ENCODE peak calls at places on chromosomes 5 and 9, in four cellular contexts. P, C, B and D are unnamed samples.

GRCh38 chr9:70159630-70160029 is 99.1 kb upstream of the SMC5 start:
- DNase-seq in P (no peak), C (no peak), B (no peak), D (no peak)

GRCh38 chr9:118170032-118170955 is 466.1 kb downstream of the TLR4 start:
- DNase-seq in B (no peak), P (peak), C (peak), D (no peak)

GRCh38 chr9:81416476-81417298 is 272.7 kb downstream of the TLE1 start:
- DNase-seq in P (no peak), C (no peak), B (no peak), D (no peak)

GRCh38 chr9:128025756-128026155 is 41.4 kb downstream of the NAIF1 start:
- DNase-seq in B (no peak), C (no peak), P (no peak), D (no peak)

GRCh38 chr9:120925535-120926396 is 830 bp downstream of the TRAF1 start:
- DNase-seq in C (no peak), P (no peak), B (peak), D (peak)

GRCh38 chr9:114169029-114169939 is 13.9 kb downstream of the COL27A1 start:
- DNase-seq in P (no peak), B (no peak), C (no peak), D (no peak)

GRCh38 chr9:133930046-133931015 is 61.8 kb downstream of the VAV2 start:
- DNase-seq in P (no peak), C (no peak), B (no peak), D (no peak)

GRCh38 chr5:119070578-119070827 is 384 bp upstream of the DMXL1 start:
- DNase-seq in B (no peak), C (no peak), P (no peak), D (no peak)

GRCh38 chr5:136020383-136021015 is 8.3 kb upstream of the TGFBI start:
- DNase-seq in P (no peak), B (peak), C (no peak), D (peak)

GRCh38 chr9:91273853-91274552 is 87.7 kb downstream of the AUH start:
- DNase-seq in P (no peak), B (no peak), C (no peak), D (peak)

GRCh38 chr5:8844847-8845246 is 701.0 kb downstream of the SEMA5A start:
- DNase-seq in B (no peak), C (no peak), P (no peak), D (no peak)

GRCh38 chr5:84130006-84130580 is 254.6 kb downstream of the EDIL3 start:
- DNase-seq in C (no peak), B (no peak), P (no peak), D (no peak)

GRCh38 chr5:171893290-171893890 is 107.8 kb downstream of the SMIM23 start:
- DNase-seq in C (no peak), P (no peak), B (no peak), D (no peak)

GRCh38 chr9:78032599-78033457 is 1.2 kb upstream of the GNAQ start:
- DNase-seq in B (peak), P (no peak), C (no peak), D (no peak)

GRCh38 chr5:170254056-170254455 is 21.3 kb downstream of the C5orf58 start:
- DNase-seq in C (no peak), B (no peak), P (no peak), D (peak)

GRCh38 chr5:125372694-125373621 is 626.5 kb upstream of the ZNF608 start:
- DNase-seq in B (no peak), C (no peak), P (no peak), D (no peak)

GRCh38 chr5:131150408-131150807 is 14.6 kb downstream of the HINT1 start:
- DNase-seq in P (no peak), C (no peak), B (no peak), D (no peak)

GRCh38 chr9:82563094-82563493 is 499.8 kb downstream of the RASEF start:
- DNase-seq in C (no peak), P (no peak), B (no peak), D (no peak)
- TF ChIP-seq CTCF in C (no peak), P (no peak), B (no peak), D (no peak)

DNA sequence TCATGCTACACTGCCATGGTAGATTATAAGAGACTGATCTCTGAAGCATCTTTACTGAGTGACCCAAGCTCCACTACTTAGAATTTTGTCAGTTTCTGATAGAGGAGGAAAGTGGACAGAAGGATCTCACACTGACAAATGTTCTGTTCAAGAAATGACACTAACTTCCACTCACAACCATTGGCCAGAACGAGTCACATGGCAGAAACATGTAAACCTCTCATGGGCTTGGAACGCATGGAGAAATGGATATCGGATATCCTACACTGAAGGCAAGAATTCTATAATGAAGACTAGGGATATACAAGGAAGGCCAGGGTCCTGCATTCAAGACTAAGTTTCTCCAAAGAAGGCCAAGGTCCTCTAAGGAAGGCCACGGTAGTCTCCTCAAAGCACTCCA is 31.1 kb downstream of the EGFLAM start:
- DNase-seq in B (no peak), C (no peak), P (no peak), D (no peak)
- TF ChIP-seq CTCF in B (no peak), C (no peak), P (no peak), D (no peak)

DNA sequence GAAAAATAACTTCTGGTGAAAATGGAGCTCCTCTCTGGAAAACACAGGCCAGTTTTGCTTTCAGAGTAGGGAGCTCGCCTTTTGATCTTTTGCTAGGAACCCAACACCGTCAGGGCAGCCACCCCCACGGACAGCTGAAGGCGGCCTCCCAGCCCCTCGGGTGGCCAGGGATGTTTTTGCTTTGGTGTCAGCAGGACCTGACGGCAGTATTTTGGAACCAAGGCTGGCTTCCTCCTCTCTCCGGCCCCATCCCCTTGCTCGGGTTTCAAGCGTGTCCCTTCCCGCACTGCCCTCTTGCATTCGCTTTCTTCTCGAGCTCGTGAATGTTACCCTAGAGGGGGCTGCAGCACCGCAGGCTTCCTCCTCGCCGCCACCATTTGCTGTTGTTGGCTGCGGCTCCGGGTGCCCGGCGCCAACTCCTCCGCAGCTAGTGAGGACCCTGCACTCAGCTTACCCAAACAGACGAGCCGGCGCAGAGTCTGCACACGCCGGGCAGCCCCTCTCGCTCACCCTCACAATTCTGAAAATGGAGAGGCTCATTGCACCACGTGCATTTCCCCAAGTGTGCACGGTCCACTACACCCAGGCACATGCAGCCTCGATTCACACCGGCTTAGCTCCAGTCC is 35.5 kb upstream of the ADAMTSL1 start:
- DNase-seq in B (peak), C (peak), P (no peak), D (no peak)
- TF ChIP-seq CTCF in B (no peak), C (peak), P (no peak), D (no peak)

GRCh38 chr9:129070670-129071525 is 10.0 kb upstream of the DOLPP1 start:
- DNase-seq in C (no peak), B (no peak), P (no peak), D (no peak)

GRCh38 chr9:129071526-129072131 is 9.3 kb upstream of the DOLPP1 start:
- DNase-seq in C (no peak), P (peak), B (no peak), D (peak)

GRCh38 chr9:129074106-129074505 is 6.8 kb upstream of the DOLPP1 start:
- DNase-seq in P (no peak), C (no peak), B (no peak), D (no peak)

GRCh38 chr9:129073404-129073803 is 7.5 kb upstream of the DOLPP1 start:
- DNase-seq in P (no peak), B (no peak), C (no peak), D (no peak)

GRCh38 chr9:129072171-129072570 is 8.7 kb upstream of the DOLPP1 start:
- DNase-seq in C (no peak), P (no peak), B (no peak), D (no peak)
- TF ChIP-seq CTCF in C (no peak), P (no peak), B (no peak), D (no peak)

GRCh38 chr9:105880517-105880916 is 186.2 kb downstream of the TMEM38B start:
- DNase-seq in B (no peak), C (no peak), P (no peak), D (no peak)
- TF ChIP-seq CTCF in B (no peak), C (no peak), P (no peak), D (no peak)

GRCh38 chr5:145715412-145715811 is 119.7 kb downstream of the PRELID2 start:
- DNase-seq in B (no peak), P (no peak), C (no peak), D (no peak)

GRCh38 chr5:145718956-145719355 is 116.2 kb downstream of the PRELID2 start:
- DNase-seq in C (no peak), P (no peak), B (no peak), D (no peak)
- TF ChIP-seq CTCF in C (peak), P (no peak), B (peak), D (no peak)

GRCh38 chr5:109928046-109928445 is 238.3 kb downstream of the MAN2A1 start:
- DNase-seq in P (no peak), B (no peak), C (no peak), D (no peak)
- TF ChIP-seq CTCF in P (no peak), B (no peak), C (no peak), D (no peak)

DNA sequence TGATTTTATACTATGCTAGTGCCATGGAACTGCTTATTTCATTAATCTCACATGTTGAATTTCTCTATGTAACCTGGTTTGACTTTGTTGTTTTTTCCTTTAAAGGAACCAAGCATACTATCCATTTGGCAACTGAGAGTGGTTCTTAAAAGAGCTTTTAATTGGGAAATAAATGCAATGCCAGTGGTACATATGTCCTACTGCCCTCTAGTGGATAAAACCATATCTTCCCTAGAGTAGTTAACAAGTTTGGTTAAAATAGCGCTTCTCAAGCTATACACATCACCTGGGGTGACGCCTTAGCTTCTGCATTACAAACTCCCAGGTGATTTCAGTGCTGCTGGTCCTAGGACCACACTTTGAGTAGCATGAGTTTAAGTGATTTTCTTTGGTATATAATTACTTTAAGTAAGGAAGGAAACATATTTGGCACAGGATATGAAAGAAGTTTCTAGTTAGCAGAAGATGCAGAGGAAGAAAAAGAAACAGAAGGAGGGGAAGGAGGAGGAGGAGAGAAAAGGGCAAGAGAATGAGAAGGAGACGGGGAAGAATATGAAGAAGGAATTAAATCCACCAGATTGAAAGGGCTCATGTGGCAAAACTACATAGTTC is 56.8 kb downstream of the FGF10 start:
- DNase-seq in P (no peak), B (no peak), C (no peak), D (no peak)
- TF ChIP-seq CTCF in P (peak), B (no peak), C (peak), D (peak)